ENCODE peak calls at places on chromosomes 7 and 10, in seven cellular contexts. P is WTC11, L is Calu3, M is fibroblast of lung, F is hepatocyte, J is foreskin fibroblast, K is nephron progenitor cell. V is an unnamed sample.

GRCh38 chr10:132497083-132497680 is 40.4 kb upstream of the INPP5A start:
- DNase-seq in P (peak), L (no peak), M (no peak), F (no peak), J (no peak), K (no peak), V (no peak)

GRCh38 chr7:70334295-70334694 is 736.0 kb downstream of the AUTS2 start:
- DNase-seq in P (no peak), L (no peak), M (no peak), F (no peak), J (no peak), K (no peak), V (no peak)

GRCh38 chr7:28865494-28866257 is 92.5 kb downstream of the TRIL start:
- DNase-seq in P (no peak), L (no peak), M (no peak), F (peak), J (no peak), K (no peak), V (no peak)

GRCh38 chr7:963236-964078 is 9.0 kb upstream of the ADAP1 start:
- DNase-seq in P (no peak), L (no peak), M (no peak), F (no peak), J (no peak), K (no peak), V (no peak)

GRCh38 chr7:4725014-4725951 is 43.2 kb downstream of the FOXK1 start:
- DNase-seq in P (no peak), L (peak), M (peak), F (no peak), J (peak), K (peak), V (no peak)

GRCh38 chr10:58475322-58476277 is 37.1 kb upstream of the BICC1 start:
- DNase-seq in P (no peak), L (no peak), M (peak), F (no peak), J (peak), K (no peak), V (no peak)

GRCh38 chr7:96508371-96508770 is 186.5 kb upstream of the SLC25A13 start:
- DNase-seq in P (no peak), L (no peak), M (peak), F (no peak), J (no peak), K (no peak), V (no peak)

GRCh38 chr7:156308976-156309620 is 331.5 kb upstream of the RNF32 start:
- DNase-seq in P (no peak), L (no peak), M (no peak), F (no peak), J (no peak), K (no peak), V (no peak)

GRCh38 chr7:136086712-136087111 is 109.6 kb upstream of the MTPN start:
- DNase-seq in P (peak), L (peak), M (peak), F (peak), J (peak), K (no peak), V (no peak)

GRCh38 chr10:112151640-112152039 is 31.9 kb downstream of the GPAM start:
- DNase-seq in P (no peak), L (no peak), M (no peak), F (no peak), J (no peak), K (no peak), V (no peak)

GRCh38 chr10:50552771-50553535 is 70.8 kb downstream of the SGMS1 start:
- DNase-seq in P (no peak), L (no peak), M (peak), F (peak), J (no peak), K (peak), V (no peak)

GRCh38 chr7:107614425-107614824 is 34.4 kb downstream of the BCAP29 start:
- DNase-seq in P (no peak), L (no peak), M (peak), F (no peak), J (peak), K (no peak), V (no peak)

GRCh38 chr10:124496150-124496549 is 34.5 kb downstream of the LHPP start:
- DNase-seq in P (no peak), L (no peak), M (no peak), F (no peak), J (no peak), K (no peak), V (no peak)

GRCh38 chr10:91434041-91434440 is 23.9 kb downstream of the HECTD2 start:
- DNase-seq in P (no peak), L (no peak), M (peak), F (no peak), J (peak), K (no peak), V (no peak)

GRCh38 chr10:28922127-28922526 is 244.8 kb downstream of the BAMBI start:
- DNase-seq in P (no peak), L (peak), M (no peak), F (no peak), J (no peak), K (no peak), V (no peak)

GRCh38 chr10:95333997-95334792 is 43.4 kb upstream of the PDLIM1 start:
- DNase-seq in P (no peak), L (no peak), M (peak), F (no peak), J (peak), K (no peak), V (no peak)

GRCh38 chr7:115230882-115231508 is 309.1 kb downstream of the MDFIC start:
- DNase-seq in P (no peak), L (peak), M (peak), F (peak), J (peak), K (no peak), V (no peak)

GRCh38 chr7:107902381-107902780 is 11.4 kb downstream of the DLD start:
- DNase-seq in P (no peak), L (no peak), M (no peak), F (no peak), J (no peak), K (no peak), V (no peak)

GRCh38 chr7:141789917-141790316 is at the start of gene TAS2R5:
- DNase-seq in P (no peak), L (no peak), M (no peak), F (no peak), J (no peak), K (no peak), V (no peak)

GRCh38 chr10:28241766-28242399 is 61.0 kb downstream of the MPP7 start:
- DNase-seq in P (peak), L (peak), M (peak), F (peak), J (peak), K (peak), V (no peak)

GRCh38 chr10:42367532-42368230 is 270.7 kb downstream of the ZNF33B start:
- DNase-seq in P (peak), L (no peak), M (peak), F (no peak), J (peak), K (no peak), V (peak)

GRCh38 chr10:14758994-14759664 is 15.6 kb downstream of the FAM107B start:
- DNase-seq in P (no peak), L (peak), M (no peak), F (no peak), J (no peak), K (no peak), V (no peak)
- TF ChIP-seq CTCF in P (no peak), L (no peak), M (no peak), F (no peak), J (no peak), K (no peak), V (peak)

GRCh38 chr7:158384746-158385145 is 202.9 kb downstream of the PTPRN2 start:
- DNase-seq in P (no peak), L (no peak), M (no peak), F (no peak), J (no peak), K (no peak), V (no peak)
- TF ChIP-seq CTCF in P (no peak), L (no peak), M (no peak), F (no peak), J (no peak), K (no peak), V (no peak)

GRCh38 chr7:49099587-49100326 is 175.4 kb downstream of the CDC14C start:
- DNase-seq in P (no peak), L (no peak), M (no peak), F (peak), J (no peak), K (no peak), V (no peak)
- TF ChIP-seq CTCF in P (no peak), L (no peak), M (no peak), F (peak), J (no peak), K (peak), V (peak)

GRCh38 chr7:3649678-3650445 is 348.8 kb downstream of the SDK1 start:
- DNase-seq in P (no peak), L (no peak), M (peak), F (peak), J (peak), K (no peak), V (no peak)

GRCh38 chr7:3648276-3648675 is 347.2 kb downstream of the SDK1 start:
- DNase-seq in P (no peak), L (no peak), M (no peak), F (no peak), J (peak), K (no peak), V (no peak)

GRCh38 chr7:3650844-3651243 is 349.8 kb downstream of the SDK1 start:
- DNase-seq in P (no peak), L (no peak), M (peak), F (no peak), J (no peak), K (no peak), V (no peak)

GRCh38 chr7:3649250-3649649 is 348.2 kb downstream of the SDK1 start:
- DNase-seq in P (no peak), L (peak), M (peak), F (no peak), J (no peak), K (no peak), V (no peak)
- TF ChIP-seq CTCF in P (no peak), L (no peak), M (peak), F (peak), J (no peak), K (no peak), V (no peak)

DNA sequence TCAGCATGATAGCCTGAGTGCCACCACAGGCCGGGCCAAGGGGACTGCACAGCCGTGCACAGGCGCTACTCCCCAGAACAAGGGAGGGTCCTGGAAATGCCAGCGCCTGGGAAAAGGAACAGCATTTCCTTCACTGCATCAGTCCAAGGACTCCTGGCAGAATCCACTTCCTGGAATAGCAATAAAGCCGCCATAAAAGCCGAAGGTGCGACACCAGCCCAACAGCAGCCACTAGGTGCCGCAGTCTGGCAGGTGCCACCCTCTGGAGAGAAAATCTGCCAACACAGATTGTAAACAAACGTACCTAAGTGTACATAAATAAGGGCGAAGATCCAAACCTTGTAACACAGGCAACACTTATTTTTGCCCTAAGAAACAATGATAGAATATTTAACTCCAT is 22.3 kb downstream of the VOPP1 start:
- DNase-seq in P (no peak), L (peak), M (no peak), F (no peak), J (no peak), K (no peak), V (no peak)
- TF ChIP-seq CTCF in P (no peak), L (peak), M (no peak), F (no peak), J (no peak), K (no peak), V (no peak)

DNA sequence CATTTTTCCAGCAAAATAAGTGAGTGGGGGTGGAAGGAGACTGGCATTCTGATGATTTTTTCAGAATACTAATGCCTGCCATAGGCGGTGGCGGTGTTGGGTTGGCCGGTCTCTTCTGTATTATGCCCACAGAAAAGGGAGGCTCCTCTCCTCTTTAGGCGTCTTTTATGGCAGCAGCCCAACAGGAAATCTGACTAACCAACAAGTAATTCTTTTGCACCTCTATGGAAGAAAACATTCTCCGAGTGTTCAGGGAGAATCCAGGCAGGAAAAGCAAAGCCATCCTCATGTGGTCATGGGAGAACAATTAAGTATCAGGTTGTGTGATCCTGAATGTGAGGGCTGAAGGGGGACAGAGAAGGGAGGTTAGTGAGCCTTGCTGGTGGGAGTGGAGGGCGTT is 32.0 kb upstream of the ELMO1 start:
- DNase-seq in P (no peak), L (no peak), M (no peak), F (no peak), J (no peak), K (no peak), V (no peak)
- TF ChIP-seq CTCF in P (no peak), L (no peak), M (no peak), F (no peak), J (no peak), K (no peak), V (no peak)

GRCh38 chr7:21724562-21724961 is 181.7 kb downstream of the DNAH11 start:
- DNase-seq in P (no peak), L (no peak), M (no peak), F (no peak), J (no peak), K (no peak), V (no peak)

GRCh38 chr7:21719846-21720245 is 177.0 kb downstream of the DNAH11 start:
- DNase-seq in P (no peak), L (no peak), M (no peak), F (no peak), J (no peak), K (no peak), V (no peak)

GRCh38 chr7:21717323-21717722 is 174.5 kb downstream of the DNAH11 start:
- DNase-seq in P (no peak), L (no peak), M (no peak), F (no peak), J (no peak), K (no peak), V (no peak)

DNA sequence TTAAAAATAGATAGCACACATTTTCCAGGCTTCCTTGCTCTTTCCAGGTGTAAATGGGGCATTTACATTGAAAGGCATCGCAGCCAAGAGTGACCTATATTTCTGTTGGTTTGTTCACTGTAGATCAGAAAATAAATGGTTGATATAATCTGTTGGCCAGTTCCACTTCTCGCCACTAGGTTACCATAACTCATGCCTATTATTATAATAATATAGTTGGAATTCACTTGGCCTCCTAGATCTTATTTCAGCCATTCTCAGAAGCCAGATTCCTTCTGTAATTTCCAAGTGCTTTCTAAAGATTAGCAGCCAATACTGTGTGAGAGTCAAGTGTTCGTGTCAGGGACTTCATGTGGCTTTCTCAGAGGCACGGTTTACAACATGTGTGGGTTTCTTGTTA is 179.5 kb downstream of the DNAH11 start:
- DNase-seq in P (no peak), L (no peak), M (no peak), F (no peak), J (no peak), K (no peak), V (no peak)
- TF ChIP-seq CTCF in P (peak), L (peak), M (peak), F (no peak), J (no peak), K (peak), V (no peak)

GRCh38 chr7:143287935-143288826 is at the start of gene CASP2:
- DNase-seq in P (peak), L (peak), M (peak), F (peak), J (peak), K (peak), V (peak)
- TF ChIP-seq CTCF in P (no peak), L (no peak), M (peak), F (peak), J (peak), K (peak), V (no peak)

GRCh38 chr10:70364772-70365091 is 17.7 kb downstream of the LRRC20 start:
- DNase-seq in P (no peak), L (no peak), M (no peak), F (no peak), J (no peak), K (no peak), V (no peak)
- TF ChIP-seq CTCF in P (no peak), L (no peak), M (no peak), F (no peak), J (no peak), K (no peak), V (no peak)